ENCODE peak calls at places on chromosomes 3 and 15, in seven cellular contexts. G, W, J, P, U, Y and A are unnamed samples. For H3K4me1, the result is how much of the 10 kb centered on the place peaks cover.

GRCh38 chr3:131031660-131032059 is 5.0 kb downstream of the NEK11 start:
- DNase-seq in Y (no peak), J (no peak), U (no peak), W (no peak), G (no peak), P (no peak), A (no peak)

GRCh38 chr3:190326361-190326760 is 4.1 kb upstream of the CLDN1 start:
- DNase-seq in Y (no peak), P (no peak), U (no peak), J (no peak), W (no peak), G (no peak), A (no peak)

GRCh38 chr3:184371570-184372018 is 6.4 kb downstream of the THPO start:
- DNase-seq in W (peak), J (peak), P (peak), U (peak), G (peak), Y (peak), A (peak)

GRCh38 chr15:90840954-90841353 is 27.4 kb upstream of the FURIN start:
- DNase-seq in G (no peak), J (no peak), W (no peak), P (no peak), Y (no peak), U (no peak), A (no peak)

GRCh38 chr3:177574232-177574856 is 377.1 kb upstream of the TBL1XR1 start:
- DNase-seq in G (no peak), Y (no peak), J (peak), W (no peak), P (no peak), U (no peak), A (peak)

GRCh38 chr15:52105856-52106255 is 6.7 kb downstream of the BCL2L10 start:
- DNase-seq in G (no peak), Y (no peak), W (no peak), P (no peak), J (no peak), U (no peak), A (no peak)

GRCh38 chr15:80191897-80192595 is 39.2 kb downstream of the FAH start:
- DNase-seq in P (no peak), G (no peak), Y (no peak), J (no peak), U (no peak), W (no peak), A (no peak)

GRCh38 chr3:195895078-195895899 is 13.1 kb downstream of the TNK2 start:
- DNase-seq in U (peak), G (peak), P (peak), W (peak), J (peak), Y (peak), A (no peak)

GRCh38 chr3:71881041-71881440 is 96.1 kb upstream of the PROK2 start:
- DNase-seq in G (no peak), J (no peak), P (no peak), U (no peak), W (no peak), Y (no peak), A (no peak)

GRCh38 chr3:161372321-161373260 is 1.3 kb upstream of the SPTSSB start:
- DNase-seq in Y (peak), P (peak), J (no peak), W (peak), G (no peak), U (peak), A (peak)

GRCh38 chr15:61700803-61701202 is 359.4 kb downstream of the VPS13C start:
- DNase-seq in G (no peak), U (no peak), P (no peak), W (no peak), Y (no peak), J (no peak), A (no peak)

GRCh38 chr15:61701455-61701854 is 358.8 kb downstream of the VPS13C start:
- DNase-seq in W (no peak), Y (no peak), U (no peak), G (no peak), J (no peak), P (no peak), A (no peak)

GRCh38 chr15:61697796-61698195 is 362.5 kb downstream of the VPS13C start:
- DNase-seq in U (no peak), P (no peak), Y (no peak), G (no peak), W (no peak), J (no peak), A (no peak)

DNA sequence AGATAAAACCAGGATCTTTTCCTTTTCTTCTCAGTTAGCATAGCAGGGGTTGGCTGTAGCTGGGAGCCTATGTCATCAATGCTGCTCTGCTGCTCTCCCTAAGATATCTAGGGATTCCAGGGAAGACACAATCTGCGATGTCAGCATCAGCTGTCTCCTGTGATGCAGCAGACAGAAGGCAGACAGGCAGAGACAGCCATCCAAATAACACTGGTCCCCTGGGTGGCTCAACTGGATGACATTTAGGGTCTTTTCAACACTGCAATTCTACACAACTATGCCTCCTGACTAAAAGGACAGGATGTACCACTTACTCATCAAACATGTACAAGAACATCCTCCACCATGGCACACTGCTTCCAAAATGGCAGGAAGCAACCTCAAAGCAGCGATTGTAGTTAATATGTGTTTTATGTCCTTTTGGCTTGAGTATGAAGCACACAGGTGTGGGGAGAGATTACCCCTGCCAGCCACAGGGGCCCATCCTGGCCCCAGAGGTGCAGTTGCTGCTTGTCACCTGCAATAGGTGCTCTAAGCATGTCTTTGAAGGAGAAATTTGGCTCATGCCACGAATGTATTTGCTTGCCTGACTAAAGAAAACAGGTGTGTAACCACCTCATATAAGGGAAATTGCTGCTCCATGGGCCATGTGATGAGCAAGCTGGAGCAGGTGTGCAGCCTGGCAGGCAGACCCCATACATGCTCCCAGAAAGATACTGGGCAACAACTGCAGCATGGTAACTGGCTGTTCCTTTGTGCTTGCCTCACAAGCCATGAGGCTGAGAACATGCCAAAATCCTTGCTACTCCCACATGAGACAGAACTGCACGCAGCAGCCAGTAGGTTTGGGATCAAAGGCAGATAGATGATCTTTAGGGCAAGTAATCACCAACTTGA is 357.8 kb downstream of the VPS13C start:
- DNase-seq in P (no peak), Y (no peak), G (no peak), U (no peak), J (no peak), W (no peak), A (peak)
- TF ChIP-seq CTCF in P (no peak), Y (no peak), G (no peak), U (no peak), J (no peak), W (no peak), A (peak)

GRCh38 chr15:49427369-49427768 is 4.3 kb downstream of the FGF7 start:
- DNase-seq in Y (no peak), U (no peak), P (no peak), J (no peak), G (no peak), W (no peak), A (no peak)
- H3K4me3 ChIP-seq in Y (no peak), U (no peak), P (peak), J (no peak), G (no peak), W (no peak), A (no peak)

GRCh38 chr3:64163755-64164148 is 61.5 kb downstream of the PRICKLE2 start:
- DNase-seq in J (peak), Y (no peak), U (no peak), W (no peak), P (no peak), G (no peak), A (no peak)
- H3K4me1 ChIP-seq in J (half or more), Y (under half), U (under half), W (under half), P (under half), G (under half), A (under half)

GRCh38 chr15:69593981-69594966 is 141.7 kb downstream of the RPLP1 start:
- DNase-seq in J (peak), Y (no peak), P (peak), U (no peak), G (no peak), W (peak), A (peak)

GRCh38 chr15:69590932-69591524 is 138.4 kb downstream of the RPLP1 start:
- DNase-seq in Y (no peak), J (no peak), P (no peak), U (no peak), G (no peak), W (no peak), A (no peak)

GRCh38 chr15:69593488-69593887 is 140.9 kb downstream of the RPLP1 start:
- DNase-seq in U (no peak), W (no peak), G (no peak), P (no peak), J (no peak), Y (no peak), A (no peak)

GRCh38 chr15:69591905-69592508 is 139.4 kb downstream of the RPLP1 start:
- DNase-seq in J (peak), W (no peak), Y (no peak), P (no peak), G (no peak), U (no peak), A (peak)

GRCh38 chr15:69592954-69593353 is 140.3 kb downstream of the RPLP1 start:
- DNase-seq in U (no peak), W (no peak), Y (no peak), P (no peak), J (peak), G (no peak), A (no peak)
- TF ChIP-seq CTCF in U (no peak), W (no peak), Y (no peak), P (no peak), J (no peak), G (no peak), A (no peak)